ENCODE peak calls at places on chromosomes 6 and 20, in nine cellular contexts. F is HT1080; U is nephron progenitor cell; P is RPMI8226; G is activated CD4-positive, alpha-beta memory T cell treated with anti-CD3 and anti-CD28 coated beads for 36 hours; A is B cell; I is HFFc6; L is COR-L47; T is endothelial cell. V is an unnamed sample.

GRCh38 chr6:21924002-21924401 is 330.5 kb downstream of the SOX4 start:
- DNase-seq in U (no peak), L (no peak), G (no peak), F (no peak), P (no peak), I (no peak), T (no peak), A (no peak), V (no peak)

GRCh38 chr20:32195581-32195980 is 12.0 kb downstream of the PLAGL2 start:
- DNase-seq in G (no peak), F (no peak), I (no peak), U (no peak), L (no peak), T (no peak), P (no peak), A (no peak), V (no peak)

GRCh38 chr6:32178547-32179440 is 589 bp downstream of the RNF5 start:
- DNase-seq in F (no peak), L (no peak), U (no peak), I (no peak), A (no peak), G (no peak), P (no peak), T (no peak), V (no peak)

GRCh38 chr6:150371356-150371755 is 2.5 kb downstream of the IYD start:
- DNase-seq in I (no peak), G (no peak), F (no peak), P (no peak), A (no peak), T (no peak), L (no peak), U (no peak), V (no peak)

GRCh38 chr20:15708984-15709598 is 864.2 kb downstream of the KIF16B start:
- DNase-seq in F (peak; percentile 20), T (peak; percentile 72), I (no peak), P (peak; percentile 58), U (peak; percentile 69), A (peak; percentile 73), G (peak; percentile 52), L (peak; percentile 13), V (no peak)

GRCh38 chr20:23350855-23351838 is 556 bp downstream of the NXT1 start:
- DNase-seq in L (peak; percentile 41), F (no peak), T (peak; percentile 47), A (peak; percentile 77), U (peak; percentile 59), I (peak; percentile 22), G (peak; percentile 76), P (peak; percentile 61), V (peak; percentile 59)

GRCh38 chr6:34544776-34545471 is 11.2 kb downstream of the SPDEF start:
- DNase-seq in L (no peak), P (no peak), T (no peak), U (no peak), A (no peak), I (no peak), F (no peak), G (no peak), V (no peak)

GRCh38 chr6:110541701-110542309 is 65.4 kb upstream of the SLC22A16 start:
- DNase-seq in T (no peak), I (no peak), P (no peak), F (no peak), L (no peak), A (no peak), G (no peak), U (no peak), V (no peak)

V was measured in central memory CD8-positive, alpha-beta T cell.